ENCODE peak calls at places on chromosomes 6 and 20, in nine cellular contexts. One of them, this sample, is unnamed.

GRCh38 chr6:34260576-34261267 is 11.9 kb upstream of the SMIM29 start:
- DNase-seq in colonic mucosa: no peak
- DNase-seq in cardiac muscle cell: no peak
- DNase-seq in lower leg skin: no peak
- DNase-seq in astrocyte of the spinal cord: no peak
- DNase-seq in lung: no peak
- DNase-seq in GM06990: no peak
- DNase-seq in esophagus muscularis mucosa: no peak
- DNase-seq in ovary: no peak
- DNase-seq in this sample: no peak

GRCh38 chr6:56745971-56746370 is 103.3 kb upstream of the DST start:
- DNase-seq in astrocyte of the spinal cord: no peak
- DNase-seq in lower leg skin: no peak
- DNase-seq in GM06990: no peak
- DNase-seq in colonic mucosa: no peak
- DNase-seq in lung: no peak
- DNase-seq in cardiac muscle cell: no peak
- DNase-seq in esophagus muscularis mucosa: no peak
- DNase-seq in ovary: no peak
- DNase-seq in this sample: no peak

GRCh38 chr20:47209982-47210381 is 146.5 kb downstream of the ZMYND8 start:
- DNase-seq in cardiac muscle cell: no peak
- DNase-seq in esophagus muscularis mucosa: no peak
- DNase-seq in ovary: no peak
- DNase-seq in astrocyte of the spinal cord: no peak
- DNase-seq in lower leg skin: no peak
- DNase-seq in colonic mucosa: no peak
- DNase-seq in GM06990: no peak
- DNase-seq in lung: no peak
- DNase-seq in this sample: no peak

GRCh38 chr20:38113401-38114325 is 51.4 kb downstream of the TGM2 start:
- DNase-seq in esophagus muscularis mucosa: peak; percentile 91
- DNase-seq in cardiac muscle cell: peak; percentile 57
- DNase-seq in colonic mucosa: peak; percentile 56
- DNase-seq in ovary: no peak
- DNase-seq in GM06990: no peak
- DNase-seq in astrocyte of the spinal cord: no peak
- DNase-seq in lower leg skin: no peak
- DNase-seq in lung: peak; percentile 36
- DNase-seq in this sample: no peak

GRCh38 chr6:3015144-3015543 is 15.4 kb downstream of the NQO2 start:
- DNase-seq in GM06990: no peak
- DNase-seq in esophagus muscularis mucosa: no peak
- DNase-seq in colonic mucosa: no peak
- DNase-seq in lung: no peak
- DNase-seq in astrocyte of the spinal cord: no peak
- DNase-seq in ovary: no peak
- DNase-seq in lower leg skin: no peak
- DNase-seq in cardiac muscle cell: no peak
- DNase-seq in this sample: no peak

GRCh38 chr20:10580700-10581099 is 93.1 kb downstream of the JAG1 start:
- DNase-seq in GM06990: no peak
- DNase-seq in lower leg skin: no peak
- DNase-seq in lung: no peak
- DNase-seq in esophagus muscularis mucosa: no peak
- DNase-seq in cardiac muscle cell: no peak
- DNase-seq in colonic mucosa: no peak
- DNase-seq in ovary: no peak
- DNase-seq in astrocyte of the spinal cord: no peak
- DNase-seq in this sample: no peak

GRCh38 chr6:126721581-126722145 is 381.7 kb downstream of the CENPW start:
- DNase-seq in colonic mucosa: no peak
- DNase-seq in astrocyte of the spinal cord: peak; percentile 86
- DNase-seq in lower leg skin: no peak
- DNase-seq in GM06990: no peak
- DNase-seq in esophagus muscularis mucosa: no peak
- DNase-seq in ovary: no peak
- DNase-seq in cardiac muscle cell: peak; percentile 83
- DNase-seq in lung: no peak
- DNase-seq in this sample: peak; percentile 95

GRCh38 chr6:120899932-120900331 is 434.3 kb downstream of the TBC1D32 start:
- DNase-seq in GM06990: peak; percentile 15
- DNase-seq in ovary: no peak
- DNase-seq in colonic mucosa: no peak
- DNase-seq in esophagus muscularis mucosa: no peak
- DNase-seq in lower leg skin: no peak
- DNase-seq in astrocyte of the spinal cord: no peak
- DNase-seq in cardiac muscle cell: no peak
- DNase-seq in lung: no peak
- DNase-seq in this sample: no peak

GRCh38 chr20:45432294-45432693 is 16.4 kb downstream of the PIGT start:
- DNase-seq in GM06990: peak; percentile 77
- DNase-seq in lower leg skin: no peak
- DNase-seq in ovary: no peak
- DNase-seq in colonic mucosa: no peak
- DNase-seq in cardiac muscle cell: no peak
- DNase-seq in lung: no peak
- DNase-seq in astrocyte of the spinal cord: no peak
- DNase-seq in esophagus muscularis mucosa: no peak
- DNase-seq in this sample: no peak

GRCh38 chr6:13614126-13614925 is 809 bp upstream of the NOL7 start:
- DNase-seq in astrocyte of the spinal cord: no peak
- DNase-seq in lung: peak; percentile 42
- DNase-seq in cardiac muscle cell: peak; percentile 71
- DNase-seq in colonic mucosa: peak; percentile 58
- DNase-seq in ovary: no peak
- DNase-seq in esophagus muscularis mucosa: no peak
- DNase-seq in lower leg skin: peak; percentile 22
- DNase-seq in GM06990: no peak
- DNase-seq in this sample: peak; percentile 60

GRCh38 chr6:128111096-128111495 is 210.2 kb upstream of the THEMIS start:
- DNase-seq in colonic mucosa: no peak
- DNase-seq in astrocyte of the spinal cord: peak; percentile 25
- DNase-seq in esophagus muscularis mucosa: no peak
- DNase-seq in lower leg skin: no peak
- DNase-seq in cardiac muscle cell: peak; percentile 35
- DNase-seq in lung: no peak
- DNase-seq in GM06990: no peak
- DNase-seq in ovary: no peak
- DNase-seq in this sample: no peak

GRCh38 chr20:41003143-41003932 is 25.3 kb upstream of the TOP1 start:
- DNase-seq in lower leg skin: peak; percentile 91
- DNase-seq in esophagus muscularis mucosa: no peak
- DNase-seq in ovary: no peak
- DNase-seq in colonic mucosa: peak; percentile 92
- DNase-seq in lung: peak; percentile 86
- DNase-seq in astrocyte of the spinal cord: peak; percentile 99
- DNase-seq in GM06990: no peak
- DNase-seq in cardiac muscle cell: peak; percentile 96
- DNase-seq in this sample: peak; percentile 99

GRCh38 chr6:17334265-17334664 is 53.1 kb downstream of the RBM24 start:
- DNase-seq in lung: no peak
- DNase-seq in cardiac muscle cell: peak; percentile 17
- DNase-seq in lower leg skin: no peak
- DNase-seq in GM06990: no peak
- DNase-seq in esophagus muscularis mucosa: no peak
- DNase-seq in astrocyte of the spinal cord: peak; percentile 3
- DNase-seq in colonic mucosa: no peak
- DNase-seq in ovary: no peak
- DNase-seq in this sample: peak; percentile 8

GRCh38 chr6:145214570-145214969 is 520.8 kb downstream of the EPM2A start:
- DNase-seq in astrocyte of the spinal cord: peak; percentile 53
- DNase-seq in GM06990: peak; percentile 14
- DNase-seq in lung: no peak
- DNase-seq in cardiac muscle cell: peak; percentile 52
- DNase-seq in colonic mucosa: no peak
- DNase-seq in ovary: no peak
- DNase-seq in lower leg skin: no peak
- DNase-seq in esophagus muscularis mucosa: no peak
- DNase-seq in this sample: peak; percentile 41

GRCh38 chr6:158978752-158979151 is 21.2 kb downstream of the RSPH3 start:
- DNase-seq in lower leg skin: no peak
- DNase-seq in ovary: no peak
- DNase-seq in astrocyte of the spinal cord: peak; percentile 32
- DNase-seq in colonic mucosa: no peak
- DNase-seq in GM06990: no peak
- DNase-seq in lung: no peak
- DNase-seq in cardiac muscle cell: peak; percentile 56
- DNase-seq in esophagus muscularis mucosa: no peak
- DNase-seq in this sample: peak; percentile 35

GRCh38 chr6:95572098-95572497 is 5.2 kb upstream of the MANEA start:
- DNase-seq in ovary: no peak
- DNase-seq in GM06990: no peak
- DNase-seq in colonic mucosa: no peak
- DNase-seq in lung: no peak
- DNase-seq in cardiac muscle cell: no peak
- DNase-seq in lower leg skin: no peak
- DNase-seq in astrocyte of the spinal cord: no peak
- DNase-seq in esophagus muscularis mucosa: no peak
- DNase-seq in this sample: no peak

GRCh38 chr6:138404666-138405337 is 779 bp downstream of the HEBP2 start:
- DNase-seq in lung: no peak
- DNase-seq in esophagus muscularis mucosa: no peak
- DNase-seq in lower leg skin: no peak
- DNase-seq in colonic mucosa: peak; percentile 53
- DNase-seq in GM06990: no peak
- DNase-seq in cardiac muscle cell: peak; percentile 29
- DNase-seq in ovary: peak; percentile 49
- DNase-seq in astrocyte of the spinal cord: peak; percentile 28
- DNase-seq in this sample: peak; percentile 20

GRCh38 chr6:63269470-63269869 is 50.3 kb downstream of the LGSN start:
- DNase-seq in astrocyte of the spinal cord: no peak
- DNase-seq in esophagus muscularis mucosa: no peak
- DNase-seq in GM06990: no peak
- DNase-seq in lower leg skin: no peak
- DNase-seq in ovary: no peak
- DNase-seq in lung: no peak
- DNase-seq in cardiac muscle cell: no peak
- DNase-seq in colonic mucosa: no peak
- DNase-seq in this sample: no peak
- H3K4me3 ChIP-seq in astrocyte of the spinal cord: no peak overlapping the region
- H3K4me3 ChIP-seq in esophagus muscularis mucosa: no peak overlapping the region
- H3K4me3 ChIP-seq in GM06990: no peak overlapping the region
- H3K4me3 ChIP-seq in lower leg skin: no peak overlapping the region
- H3K4me3 ChIP-seq in ovary: no peak overlapping the region
- H3K4me3 ChIP-seq in lung: no peak overlapping the region
- H3K4me3 ChIP-seq in cardiac muscle cell: no peak overlapping the region
- H3K4me3 ChIP-seq in colonic mucosa: no peak overlapping the region
- H3K4me3 ChIP-seq in this sample: no peak overlapping the region

GRCh38 chr6:32459781-32460424 is 20.2 kb downstream of the HLA-DRA start:
- DNase-seq in lower leg skin: no peak
- DNase-seq in astrocyte of the spinal cord: no peak
- DNase-seq in GM06990: no peak
- DNase-seq in ovary: peak; percentile 33
- DNase-seq in lung: no peak
- DNase-seq in colonic mucosa: no peak
- DNase-seq in esophagus muscularis mucosa: no peak
- DNase-seq in cardiac muscle cell: no peak
- DNase-seq in this sample: peak; percentile 5

GRCh38 chr6:32457054-32457453 is 17.4 kb downstream of the HLA-DRA start:
- DNase-seq in lung: no peak
- DNase-seq in astrocyte of the spinal cord: no peak
- DNase-seq in lower leg skin: no peak
- DNase-seq in GM06990: no peak
- DNase-seq in esophagus muscularis mucosa: no peak
- DNase-seq in cardiac muscle cell: no peak
- DNase-seq in ovary: no peak
- DNase-seq in colonic mucosa: no peak
- DNase-seq in this sample: no peak

GRCh38 chr6:32462609-32463008 is 22.9 kb downstream of the HLA-DRA start:
- DNase-seq in esophagus muscularis mucosa: no peak
- DNase-seq in colonic mucosa: no peak
- DNase-seq in lung: no peak
- DNase-seq in ovary: no peak
- DNase-seq in astrocyte of the spinal cord: no peak
- DNase-seq in GM06990: no peak
- DNase-seq in lower leg skin: no peak
- DNase-seq in cardiac muscle cell: no peak
- DNase-seq in this sample: no peak

GRCh38 chr6:32461493-32461892 is 21.8 kb downstream of the HLA-DRA start:
- DNase-seq in esophagus muscularis mucosa: no peak
- DNase-seq in astrocyte of the spinal cord: no peak
- DNase-seq in GM06990: no peak
- DNase-seq in cardiac muscle cell: no peak
- DNase-seq in lung: no peak
- DNase-seq in ovary: no peak
- DNase-seq in lower leg skin: no peak
- DNase-seq in colonic mucosa: no peak
- DNase-seq in this sample: no peak

GRCh38 chr6:32460528-32460927 is 20.8 kb downstream of the HLA-DRA start:
- DNase-seq in colonic mucosa: no peak
- DNase-seq in lower leg skin: no peak
- DNase-seq in astrocyte of the spinal cord: no peak
- DNase-seq in ovary: no peak
- DNase-seq in lung: no peak
- DNase-seq in GM06990: no peak
- DNase-seq in cardiac muscle cell: no peak
- DNase-seq in esophagus muscularis mucosa: no peak
- DNase-seq in this sample: no peak
- TF ChIP-seq CTCF in colonic mucosa: no peak
- TF ChIP-seq CTCF in lower leg skin: no peak
- TF ChIP-seq CTCF in astrocyte of the spinal cord: no peak
- TF ChIP-seq CTCF in ovary: no peak
- TF ChIP-seq CTCF in lung: no peak
- TF ChIP-seq CTCF in GM06990: peak; percentile 20
- TF ChIP-seq CTCF in cardiac muscle cell: no peak
- TF ChIP-seq CTCF in esophagus muscularis mucosa: no peak
- TF ChIP-seq CTCF in this sample: no peak

DNA sequence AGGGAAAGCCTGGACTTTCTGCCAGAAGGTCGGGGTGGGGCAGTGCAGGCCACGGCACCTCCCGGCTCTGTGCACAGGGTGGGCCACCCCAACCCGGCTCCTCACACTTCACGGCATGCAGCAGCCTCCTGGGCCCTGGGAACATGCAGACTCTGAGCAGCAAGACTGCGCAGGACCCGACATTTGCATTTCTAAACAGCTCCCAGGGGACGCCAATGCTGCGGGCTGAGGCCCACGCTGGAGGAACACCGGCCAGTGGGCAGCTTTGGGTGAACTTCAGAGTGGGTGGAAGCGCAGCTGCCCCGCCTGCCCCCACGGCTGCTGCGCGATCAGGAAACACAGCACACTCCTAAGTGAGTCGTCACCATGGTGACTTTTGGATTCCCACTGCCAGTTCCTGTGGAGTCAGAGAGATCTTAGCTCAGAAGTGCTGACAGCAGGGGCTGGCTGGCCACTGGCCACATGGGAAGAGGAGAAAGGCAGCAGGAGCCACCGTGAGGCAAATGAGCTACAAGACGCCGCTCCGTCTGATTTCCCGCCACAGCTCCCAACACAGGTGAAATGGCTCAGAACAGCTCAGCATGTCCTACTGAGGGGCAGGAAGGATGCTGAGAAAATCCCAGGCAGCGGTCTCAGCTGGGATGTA is 52.1 kb downstream of the RNASET2 start:
- DNase-seq in lung: no peak
- DNase-seq in esophagus muscularis mucosa: peak; percentile 87
- DNase-seq in lower leg skin: no peak
- DNase-seq in cardiac muscle cell: peak; percentile 50
- DNase-seq in colonic mucosa: no peak
- DNase-seq in astrocyte of the spinal cord: peak; percentile 17
- DNase-seq in ovary: no peak
- DNase-seq in GM06990: no peak
- DNase-seq in this sample: no peak
- H3K4me3 ChIP-seq in lung: no peak overlapping the region
- H3K4me3 ChIP-seq in esophagus muscularis mucosa: no peak overlapping the region
- H3K4me3 ChIP-seq in lower leg skin: no peak overlapping the region
- H3K4me3 ChIP-seq in cardiac muscle cell: no peak overlapping the region
- H3K4me3 ChIP-seq in colonic mucosa: no peak overlapping the region
- H3K4me3 ChIP-seq in astrocyte of the spinal cord: no peak overlapping the region
- H3K4me3 ChIP-seq in ovary: no peak overlapping the region
- H3K4me3 ChIP-seq in GM06990: no peak overlapping the region
- H3K4me3 ChIP-seq in this sample: no peak overlapping the region

GRCh38 chr6:19024737-19025136 is 637.6 kb downstream of the RNF144B start:
- DNase-seq in cardiac muscle cell: peak; percentile 54
- DNase-seq in GM06990: no peak
- DNase-seq in lower leg skin: no peak
- DNase-seq in lung: peak; percentile 46
- DNase-seq in ovary: no peak
- DNase-seq in colonic mucosa: no peak
- DNase-seq in esophagus muscularis mucosa: no peak
- DNase-seq in astrocyte of the spinal cord: peak; percentile 31
- DNase-seq in this sample: peak; percentile 55
- TF ChIP-seq CTCF in cardiac muscle cell: peak; percentile 58
- TF ChIP-seq CTCF in GM06990: peak; percentile 35
- TF ChIP-seq CTCF in lower leg skin: no peak
- TF ChIP-seq CTCF in lung: peak; percentile 29
- TF ChIP-seq CTCF in ovary: no peak
- TF ChIP-seq CTCF in colonic mucosa: no peak
- TF ChIP-seq CTCF in esophagus muscularis mucosa: peak; percentile 60
- TF ChIP-seq CTCF in astrocyte of the spinal cord: peak; percentile 67
- TF ChIP-seq CTCF in this sample: peak; percentile 52